ENCODE peak calls at places on chromosomes 12 and 14, in six cellular contexts. G is mammary epithelial cell, U is neural progenitor cell, K is adrenal gland, V is pancreas, E is aorta. D is an unnamed sample.

GRCh38 chr12:32039917-32040575 is 66.6 kb upstream of the BICD1 start:
- DNase-seq in U (no peak), E (no peak), G (no peak), K (no peak), V (no peak), D (no peak)

GRCh38 chr14:106625181-106625580 is 1098.8 kb downstream of the TMEM121 start:
- DNase-seq in V (no peak), K (no peak), U (no peak), G (no peak), E (no peak), D (no peak)

GRCh38 chr14:71324767-71325272 is 417.6 kb downstream of the PCNX1 start:
- DNase-seq in E (no peak), K (no peak), G (peak), V (no peak), U (peak), D (no peak)

GRCh38 chr14:22432348-22432976 is 156.6 kb downstream of the DAD1 start:
- DNase-seq in E (no peak), K (peak), U (no peak), G (peak), V (peak), D (peak)

GRCh38 chr12:106289196-106289681 is 13.3 kb upstream of the TCP11L2 start:
- DNase-seq in G (no peak), K (no peak), U (no peak), E (no peak), V (no peak), D (no peak)

GRCh38 chr12:32302218-32302826 is 97.0 kb upstream of the FGD4 start:
- DNase-seq in G (peak), V (no peak), E (no peak), K (no peak), U (peak), D (no peak)

GRCh38 chr14:51548187-51548586 is 103.5 kb upstream of the FRMD6 start:
- DNase-seq in V (no peak), E (no peak), G (no peak), U (no peak), K (no peak), D (no peak)

GRCh38 chr12:39824505-39825198 is 205.0 kb upstream of the ABCD2 start:
- DNase-seq in K (no peak), U (no peak), E (no peak), V (no peak), G (peak), D (no peak)

GRCh38 chr12:68538722-68539614 is 71.7 kb upstream of the RAP1B start:
- DNase-seq in G (no peak), U (peak), E (peak), V (no peak), K (peak), D (no peak)

GRCh38 chr14:34223302-34224150 is 238.5 kb downstream of the SPTSSA start:
- DNase-seq in V (no peak), G (no peak), E (no peak), U (peak), K (no peak), D (no peak)

GRCh38 chr14:69896972-69897371 is 17.8 kb downstream of the SMOC1 start:
- DNase-seq in V (no peak), K (no peak), E (no peak), U (no peak), G (no peak), D (no peak)

GRCh38 chr14:94769413-94770250 is at the start of gene GSC:
- DNase-seq in V (peak), E (peak), K (no peak), U (peak), G (peak), D (no peak)

GRCh38 chr12:92503029-92503931 is 199.5 kb upstream of the PLEKHG7 start:
- DNase-seq in V (peak), U (no peak), E (no peak), K (no peak), G (no peak), D (no peak)

GRCh38 chr12:89693639-89694202 is 14.9 kb downstream of the ATP2B1 start:
- DNase-seq in V (no peak), G (no peak), U (no peak), K (no peak), E (no peak), D (no peak)

GRCh38 chr12:117643971-117644370 is 282.5 kb upstream of the NOS1 start:
- DNase-seq in G (no peak), K (no peak), U (no peak), V (no peak), E (no peak), D (no peak)

GRCh38 chr12:39402922-39403321 is 40.0 kb downstream of the KIF21A start:
- DNase-seq in U (no peak), G (peak), E (no peak), V (no peak), K (no peak), D (no peak)

GRCh38 chr14:54696998-54697397 is 130.1 kb downstream of the SAMD4A start:
- DNase-seq in K (no peak), V (no peak), U (no peak), G (peak), E (no peak), D (peak)

GRCh38 chr12:122834921-122835692 is at the start of gene HIP1R:
- DNase-seq in U (peak), V (peak), K (no peak), G (no peak), E (peak), D (no peak)

GRCh38 chr12:101925935-101926334 is 48.6 kb downstream of the DRAM1 start:
- DNase-seq in K (no peak), U (no peak), E (no peak), G (no peak), V (no peak), D (no peak)

GRCh38 chr12:98719515-98720504 is 74.7 kb downstream of the APAF1 start:
- DNase-seq in K (no peak), V (no peak), G (no peak), U (no peak), E (no peak), D (no peak)

GRCh38 chr14:37550511-37550910 is 44.5 kb downstream of the FOXA1 start:
- DNase-seq in G (no peak), E (no peak), K (no peak), U (no peak), V (no peak), D (no peak)

GRCh38 chr12:20421338-20421890 is 53.1 kb downstream of the PDE3A start:
- DNase-seq in K (no peak), E (no peak), V (no peak), U (no peak), G (no peak), D (no peak)

GRCh38 chr12:89525002-89525823 is 617 bp upstream of the GALNT4 start:
- DNase-seq in E (peak), K (peak), V (peak), G (peak), U (peak), D (no peak)

GRCh38 chr12:107014050-107014449 is 27.1 kb upstream of the MTERF2 start:
- DNase-seq in K (no peak), G (peak), V (peak), U (no peak), E (no peak), D (peak)

GRCh38 chr12:64081020-64081419 is 141.1 kb downstream of the KICS2 start:
- DNase-seq in K (no peak), V (no peak), G (no peak), E (no peak), U (no peak), D (no peak)

GRCh38 chr12:32124637-32125036 is 18.0 kb downstream of the BICD1 start:
- DNase-seq in K (no peak), U (peak), E (no peak), G (no peak), V (no peak), D (no peak)

GRCh38 chr12:19025582-19025981 is 104.0 kb upstream of the PLEKHA5 start:
- DNase-seq in V (no peak), U (no peak), K (no peak), E (no peak), G (no peak), D (no peak)

GRCh38 chr12:128848371-128848770 is 4.9 kb upstream of the GLT1D1 start:
- DNase-seq in K (no peak), G (no peak), V (no peak), E (no peak), U (no peak), D (no peak)

GRCh38 chr12:128844031-128844635 is 9.1 kb upstream of the GLT1D1 start:
- DNase-seq in U (peak), E (peak), G (no peak), K (no peak), V (no peak), D (no peak)

GRCh38 chr12:128842579-128842978 is 10.7 kb upstream of the GLT1D1 start:
- DNase-seq in U (no peak), V (no peak), K (no peak), G (no peak), E (no peak), D (no peak)

GRCh38 chr12:128840862-128841468 is 12.3 kb upstream of the GLT1D1 start:
- DNase-seq in G (no peak), V (no peak), U (no peak), K (no peak), E (no peak), D (no peak)

DNA sequence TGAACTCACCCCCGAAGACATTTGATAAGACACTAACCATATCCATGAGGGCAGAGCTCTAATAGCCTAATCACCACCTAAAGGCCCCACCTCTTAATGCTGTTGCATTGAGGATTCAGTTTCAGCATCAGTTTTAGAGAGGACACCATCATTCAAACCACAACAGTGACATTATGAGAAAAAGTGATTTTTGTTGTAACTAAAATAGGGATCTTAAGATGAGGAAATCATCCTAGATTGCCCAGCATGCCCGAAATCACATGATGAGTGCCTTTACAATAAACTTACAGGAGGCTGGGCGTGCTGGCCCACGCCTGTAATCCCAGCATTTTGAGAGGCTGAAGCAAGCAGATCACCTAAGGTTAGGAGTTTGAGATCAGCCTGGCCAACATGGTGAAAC is 9.7 kb upstream of the GLT1D1 start:
- DNase-seq in U (no peak), K (no peak), E (peak), V (no peak), G (no peak), D (no peak)
- H3K27ac ChIP-seq in U (no peak), K (no peak), E (no peak), V (no peak), G (no peak), D (no peak)

DNA sequence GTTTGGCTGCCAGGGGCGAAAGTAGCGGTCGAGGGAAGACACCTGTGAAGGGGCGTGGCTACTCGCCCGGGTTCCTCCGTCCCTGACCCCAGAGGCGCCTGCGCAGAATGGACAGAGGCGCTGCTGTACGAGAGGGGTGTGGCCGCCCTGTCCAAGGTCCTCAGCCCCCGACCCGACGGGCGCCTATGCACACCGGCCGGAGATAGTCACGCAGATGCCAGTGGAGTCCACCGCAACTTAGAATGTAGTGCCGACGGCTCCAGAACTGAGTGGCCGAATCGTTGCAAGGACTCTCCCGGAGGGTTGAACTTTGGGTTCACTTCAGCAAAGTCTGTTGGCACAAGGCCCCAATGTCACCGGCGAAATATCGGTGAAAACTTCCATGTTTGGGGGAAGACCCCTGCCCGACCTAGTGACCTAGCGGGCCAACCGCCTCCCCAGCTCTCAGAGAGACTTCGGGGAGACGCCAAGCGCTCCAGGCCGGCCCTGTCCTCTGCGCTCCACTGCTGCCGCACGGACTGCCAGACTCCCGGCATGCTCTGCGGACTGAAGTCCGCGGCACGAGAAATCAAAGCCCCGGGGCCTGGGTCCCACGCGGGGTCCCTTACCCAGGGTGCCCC is 539 bp upstream of the RNU6-7 start:
- DNase-seq in V (peak), K (peak), G (peak), E (peak), U (peak), D (no peak)
- H3K27ac ChIP-seq in V (peak), K (peak), G (no peak), E (peak), U (peak), D (no peak)

GRCh38 chr12:110109037-110109836 is 14.9 kb upstream of the IFT81 start:
- DNase-seq in E (peak), G (peak), K (peak), V (peak), U (peak), D (peak)

GRCh38 chr12:110105961-110106540 is 18.1 kb upstream of the IFT81 start:
- DNase-seq in K (no peak), U (no peak), V (no peak), E (no peak), G (no peak), D (no peak)

GRCh38 chr12:110108309-110109036 is 15.7 kb upstream of the IFT81 start:
- DNase-seq in V (no peak), U (no peak), K (no peak), G (no peak), E (no peak), D (no peak)

GRCh38 chr12:110109837-110110535 is 14.2 kb upstream of the IFT81 start:
- DNase-seq in K (peak), V (no peak), G (no peak), E (no peak), U (no peak), D (no peak)

DNA sequence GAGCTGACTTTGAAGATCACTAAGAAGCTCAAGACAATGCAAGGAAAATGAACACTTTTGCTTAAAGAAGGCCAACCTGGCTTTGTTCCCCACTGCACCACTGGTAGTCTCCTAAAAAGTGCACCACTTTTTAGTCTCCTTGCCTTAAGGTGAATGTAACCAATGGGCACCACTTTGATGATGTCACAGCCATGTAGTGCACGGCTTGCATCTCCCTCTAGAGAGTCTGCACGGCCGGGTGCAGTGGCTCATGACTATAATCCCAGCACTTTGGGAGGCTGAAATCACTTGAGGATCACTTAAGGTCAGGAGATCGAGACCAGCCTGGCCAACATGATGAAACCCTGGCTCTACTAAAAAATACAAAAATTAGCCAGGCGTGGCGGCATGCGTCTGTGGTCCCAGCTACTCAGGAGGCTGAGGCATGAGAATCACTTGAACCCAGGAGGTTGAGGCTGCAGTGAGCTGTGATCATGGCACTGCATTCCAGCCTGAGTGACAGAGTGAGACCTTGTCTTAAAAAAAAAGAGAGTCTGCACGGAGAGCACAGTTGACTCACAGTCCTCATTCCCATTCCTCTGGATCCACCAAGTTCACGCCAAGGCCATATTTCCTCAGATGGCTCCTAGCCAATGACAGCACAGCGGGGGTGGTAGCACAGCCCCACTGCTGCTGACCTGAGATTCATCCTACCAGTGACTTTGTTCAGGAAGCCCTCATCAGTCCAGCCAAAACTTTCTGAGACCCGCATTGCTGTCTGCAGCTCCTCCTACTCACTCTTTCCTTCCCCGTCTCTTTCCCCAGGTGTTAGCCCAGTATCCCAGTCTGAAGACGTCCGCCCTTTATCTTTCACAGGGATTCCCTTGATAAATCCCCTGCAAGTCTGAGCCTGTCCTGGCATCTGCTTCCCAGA is 16.5 kb upstream of the IFT81 start:
- DNase-seq in V (peak), U (no peak), K (peak), E (peak), G (peak), D (no peak)
- H3K27ac ChIP-seq in V (no peak), U (no peak), K (peak), E (peak), G (no peak), D (no peak)

DNA sequence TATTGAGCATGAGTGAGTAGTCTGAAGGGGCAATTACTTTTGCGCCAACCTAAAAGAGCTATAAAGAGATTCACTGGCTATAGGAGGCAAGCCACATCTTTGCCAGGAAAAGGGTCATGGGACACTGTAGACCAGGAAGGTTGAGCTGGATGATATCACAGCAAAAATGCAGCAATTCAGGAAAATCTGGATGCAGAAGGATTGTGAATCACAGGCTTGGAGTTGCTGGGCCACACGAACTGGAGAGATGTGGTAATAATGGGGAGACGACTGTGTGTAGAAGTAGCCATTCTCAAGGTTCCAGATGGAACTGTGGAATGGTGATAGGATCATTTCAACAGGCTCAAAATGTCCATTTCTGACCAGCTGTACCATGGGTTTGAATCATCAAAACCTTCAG is 151.4 kb upstream of the DAAM1 start:
- DNase-seq in G (peak), U (no peak), V (no peak), E (no peak), K (no peak), D (no peak)
- H3K27ac ChIP-seq in G (no peak), U (no peak), V (no peak), E (no peak), K (no peak), D (no peak)

GRCh38 chr14:92599786-92600185 is 86.2 kb downstream of the RIN3 start:
- DNase-seq in U (no peak), V (no peak), G (no peak), E (no peak), K (no peak), D (no peak)
- H3K27ac ChIP-seq in U (no peak), V (no peak), G (no peak), E (peak), K (peak), D (peak)

DNA sequence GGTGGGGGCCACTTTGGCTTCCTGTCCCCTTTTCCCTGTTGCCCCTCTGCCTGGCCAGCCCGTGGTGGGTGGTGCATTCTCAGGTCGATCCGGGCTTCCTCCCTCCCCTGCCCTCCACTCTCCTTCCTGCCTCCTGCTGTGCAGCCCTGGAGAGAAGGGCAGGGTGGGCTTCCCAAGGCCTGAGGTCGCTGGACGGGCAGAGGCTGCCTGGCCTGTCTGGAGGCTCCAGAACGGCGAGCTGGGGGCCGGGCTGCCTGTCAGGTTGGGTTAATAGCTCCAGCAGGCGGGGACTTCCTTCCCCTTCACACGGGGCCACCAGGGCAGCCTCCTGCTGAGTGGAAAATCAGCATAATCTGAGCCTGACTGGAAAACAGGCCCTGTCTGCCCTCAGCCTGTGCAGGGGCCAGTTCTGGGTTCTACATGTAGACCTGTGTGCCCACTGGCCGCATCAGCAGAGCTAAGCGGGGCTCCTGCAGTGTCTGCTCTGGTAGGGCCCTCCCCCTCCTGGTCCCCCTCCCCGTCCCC is 11.3 kb downstream of the KIF26A start:
- DNase-seq in K (peak), V (peak), E (no peak), G (no peak), U (peak), D (no peak)
- H3K27ac ChIP-seq in K (peak), V (no peak), E (no peak), G (no peak), U (no peak), D (no peak)

DNA sequence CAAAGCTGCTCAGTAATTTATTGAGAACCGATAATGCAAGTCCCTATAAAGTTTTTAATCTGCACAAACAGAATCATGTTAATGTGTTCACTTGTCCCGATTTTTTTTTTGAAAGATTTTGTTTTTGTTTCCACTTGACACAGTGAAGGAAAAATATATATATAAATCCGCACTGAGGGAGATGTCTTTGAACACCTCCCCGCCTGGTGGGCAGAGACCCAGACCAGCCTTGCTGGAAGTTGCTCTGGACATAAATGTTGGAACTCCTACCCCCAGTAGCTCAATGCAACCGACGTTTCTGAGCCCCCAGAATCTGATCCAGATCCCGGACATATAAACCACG is 12.7 kb downstream of the TBX3 start:
- DNase-seq in E (no peak), G (peak), V (no peak), K (no peak), U (no peak), D (no peak)
- H3K27ac ChIP-seq in E (no peak), G (peak), V (no peak), K (peak), U (no peak), D (peak)

GRCh38 chr12:1103632-1104031 is 112.6 kb downstream of the ERC1 start:
- DNase-seq in E (no peak), U (no peak), V (no peak), G (no peak), K (no peak), D (no peak)
- H3K27ac ChIP-seq in E (no peak), U (no peak), V (no peak), G (no peak), K (no peak), D (no peak)

DNA sequence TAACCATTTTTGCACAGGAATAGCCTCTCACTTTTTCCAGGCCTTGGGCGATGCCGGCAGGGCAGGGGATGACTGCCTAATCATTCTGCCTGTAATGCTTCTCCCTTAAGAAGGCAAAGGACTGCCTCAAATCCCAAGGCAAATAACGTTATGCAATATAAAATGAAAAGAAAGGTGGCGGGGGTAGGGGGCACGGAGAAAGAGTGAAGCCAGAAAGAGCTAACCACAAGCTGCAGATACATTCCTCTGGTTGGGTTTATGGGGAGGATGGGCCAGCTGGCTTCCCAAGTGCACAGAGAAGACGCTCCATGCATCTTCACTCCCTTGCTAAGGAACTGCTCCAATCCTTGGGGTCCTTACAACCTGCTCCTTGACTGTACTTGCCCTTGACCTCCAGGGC is 229.5 kb downstream of the FOXN3 start:
- DNase-seq in K (no peak), E (no peak), V (no peak), U (no peak), G (no peak), D (no peak)
- H3K27ac ChIP-seq in K (peak), E (peak), V (no peak), U (no peak), G (no peak), D (no peak)